ENCODE peak calls at places on chromosomes 2 and 18, in ten cellular contexts. Z, S, Y, R, Q, L, D, F, W and M are unnamed samples.
A peak's percentile ranks its signal among the peaks of the same experiment; 100 is the strongest.

GRCh38 chr2:117071556-117072102 is 742.9 kb upstream of the DDX18 start:
- DNase-seq in Z (no peak), S (no peak), Y (no peak), R (no peak), Q (no peak), L (no peak), D (no peak), F (no peak), W (no peak), M (peak; percentile 76)

GRCh38 chr18:79765491-79766245 is 32.1 kb upstream of the KCNG2 start:
- DNase-seq in Z (peak; percentile 27), S (peak; percentile 19), Y (peak; percentile 75), R (no peak), Q (no peak), L (no peak), D (no peak), F (no peak), W (peak; percentile 30), M (peak; percentile 48)

GRCh38 chr2:63819256-63819655 is 22.4 kb upstream of the UGP2 start:
- DNase-seq in Z (no peak), S (no peak), Y (no peak), R (no peak), Q (no peak), L (no peak), D (no peak), F (no peak), W (no peak), M (no peak)

GRCh38 chr2:29215073-29215472 is 99.9 kb downstream of the CLIP4 start:
- DNase-seq in Z (no peak), S (no peak), Y (no peak), R (no peak), Q (no peak), L (no peak), D (no peak), F (peak; percentile 47), W (peak; percentile 29), M (no peak)

GRCh38 chr18:53944721-53945120 is 279.7 kb downstream of the MBD2 start:
- DNase-seq in Z (no peak), S (no peak), Y (no peak), R (no peak), Q (no peak), L (peak; percentile 35), D (peak; percentile 29), F (no peak), W (no peak), M (no peak)

GRCh38 chr18:80247403-80247916 is at the start of gene PARD6G:
- DNase-seq in Z (peak; percentile 80), S (peak; percentile 85), Y (peak; percentile 88), R (peak; percentile 84), Q (peak; percentile 84), L (no peak), D (peak; percentile 17), F (peak; percentile 83), W (peak; percentile 89), M (peak; percentile 89)

GRCh38 chr2:127700527-127701192 is 637 bp upstream of the SFT2D3 start:
- DNase-seq in Z (no peak), S (peak; percentile 82), Y (peak; percentile 21), R (peak; percentile 90), Q (peak; percentile 64), L (no peak), D (no peak), F (no peak), W (peak; percentile 95), M (peak; percentile 84)

GRCh38 chr2:120908314-120908975 is 172.8 kb downstream of the GLI2 start:
- DNase-seq in Z (no peak), S (peak; percentile 22), Y (peak; percentile 16), R (no peak), Q (no peak), L (no peak), D (no peak), F (no peak), W (no peak), M (no peak)

GRCh38 chr2:152174574-152174973 is 989 bp downstream of the STAM2 start:
- DNase-seq in Z (no peak), S (no peak), Y (no peak), R (peak; percentile 27), Q (no peak), L (no peak), D (no peak), F (no peak), W (no peak), M (no peak)

GRCh38 chr2:224195954-224196571 is 157.0 kb upstream of the SERPINE2 start:
- DNase-seq in Z (peak; percentile 67), S (peak; percentile 44), Y (no peak), R (peak; percentile 25), Q (no peak), L (no peak), D (no peak), F (no peak), W (no peak), M (no peak)

GRCh38 chr2:124283090-124283489 is 258.0 kb downstream of the CNTNAP5 start:
- DNase-seq in Z (peak; percentile 64), S (no peak), Y (no peak), R (no peak), Q (peak; percentile 39), L (no peak), D (no peak), F (no peak), W (no peak), M (no peak)

DNA sequence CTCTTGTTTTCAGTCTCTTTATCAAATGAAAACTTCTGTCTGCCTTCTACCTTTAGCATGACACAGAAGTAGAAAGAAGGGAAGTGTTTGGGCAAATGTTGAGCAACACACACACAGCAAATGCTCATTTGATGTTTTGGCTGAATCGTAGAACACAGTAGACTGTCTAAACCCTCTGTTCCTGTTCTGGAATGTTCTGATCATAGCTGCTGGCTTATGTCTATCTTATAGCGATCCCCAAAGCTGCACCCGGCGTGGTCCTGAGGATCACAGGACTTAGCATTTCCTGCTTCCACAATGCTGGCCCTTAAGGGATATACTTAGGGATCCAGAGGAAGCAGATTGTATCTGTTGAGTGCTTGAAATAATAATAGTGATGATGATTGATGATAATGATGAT is 15.2 kb downstream of the GNLY start:
- DNase-seq in Z (peak; percentile 46), S (no peak), Y (peak; percentile 46), R (no peak), Q (no peak), L (no peak), D (no peak), F (no peak), W (no peak), M (peak; percentile 65)
- H3K27ac ChIP-seq in Z (no peak overlapping the region), S (no peak overlapping the region), Y (no peak overlapping the region), R (no peak overlapping the region), Q (peak overlapping the region; percentile 67), L (no peak overlapping the region), D (no peak overlapping the region), F (peak overlapping the region; percentile 56), W (no peak overlapping the region), M (peak overlapping the region; percentile 89)

DNA sequence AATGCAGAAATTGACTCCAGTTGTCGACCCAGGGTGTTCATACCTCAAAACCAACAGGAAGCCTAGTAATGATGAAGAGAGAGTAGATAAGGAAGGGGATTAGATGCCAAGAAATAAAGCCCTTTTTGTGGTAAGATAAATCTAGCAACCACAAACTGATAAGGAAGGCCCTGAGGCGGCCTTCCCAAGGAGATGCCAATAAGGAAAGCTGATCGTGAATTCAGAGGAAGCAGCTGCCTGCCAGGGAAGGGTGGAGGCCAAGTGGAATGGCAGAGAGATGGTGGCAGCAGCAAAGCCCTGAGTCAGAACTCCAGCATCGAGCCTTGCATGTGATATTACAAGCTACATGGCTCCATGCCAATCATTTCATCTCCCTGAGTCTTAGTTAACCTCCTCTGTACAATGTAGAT is 126.3 kb downstream of the IRS1 start:
- DNase-seq in Z (peak; percentile 91), S (peak; percentile 50), Y (peak; percentile 95), R (peak; percentile 75), Q (peak; percentile 63), L (no peak), D (no peak), F (no peak), W (no peak), M (no peak)
- H3K27ac ChIP-seq in Z (peak overlapping the region; percentile 84), S (no peak overlapping the region), Y (peak overlapping the region; percentile 39), R (no peak overlapping the region), Q (peak overlapping the region; percentile 0), L (no peak overlapping the region), D (no peak overlapping the region), F (no peak overlapping the region), W (no peak overlapping the region), M (peak overlapping the region; percentile 34)

DNA sequence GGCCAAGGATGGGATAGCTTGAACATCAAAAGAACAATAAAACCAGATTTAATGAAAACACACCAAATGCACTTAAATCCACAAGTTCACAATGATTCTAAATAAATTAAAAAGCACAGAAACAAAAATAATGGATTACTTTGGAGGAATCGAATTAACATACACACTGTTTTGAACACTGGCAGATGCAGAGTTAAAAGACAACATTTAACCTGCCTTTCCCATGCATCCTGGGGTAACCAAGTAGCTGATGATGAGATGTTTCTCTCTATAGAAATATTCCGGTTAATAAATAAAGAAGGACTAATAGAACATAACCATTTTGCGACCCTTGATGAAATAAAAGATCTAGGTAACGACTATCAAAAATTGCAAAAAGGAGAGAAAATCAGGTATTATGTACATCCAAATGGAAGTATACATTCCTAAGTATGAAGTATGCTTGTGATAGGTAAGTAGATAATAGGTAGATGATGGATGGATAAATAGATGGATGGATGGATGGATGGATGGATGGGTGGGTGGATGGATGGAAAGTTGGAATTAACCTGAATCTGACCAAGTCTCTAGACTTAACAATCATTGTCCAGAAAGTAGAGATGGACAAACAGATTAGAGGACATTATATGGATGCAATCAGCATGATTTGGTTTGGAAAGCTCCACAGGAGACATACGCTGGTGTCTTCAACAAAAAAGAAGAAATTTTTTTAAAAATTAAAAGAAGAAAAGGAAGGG is 57.4 kb upstream of the MYCN start:
- DNase-seq in Z (no peak), S (no peak), Y (no peak), R (no peak), Q (no peak), L (no peak), D (no peak), F (no peak), W (no peak), M (no peak)
- H3K27ac ChIP-seq in Z (no peak overlapping the region), S (no peak overlapping the region), Y (no peak overlapping the region), R (no peak overlapping the region), Q (no peak overlapping the region), L (no peak overlapping the region), D (no peak overlapping the region), F (no peak overlapping the region), W (no peak overlapping the region), M (no peak overlapping the region)

GRCh38 chr2:190357596-190357995 is 14.2 kb downstream of the INPP1 start:
- DNase-seq in Z (no peak), S (no peak), Y (no peak), R (no peak), Q (no peak), L (no peak), D (no peak), F (no peak), W (no peak), M (no peak)

GRCh38 chr2:190361572-190361971 is 18.2 kb downstream of the INPP1 start:
- DNase-seq in Z (no peak), S (no peak), Y (no peak), R (no peak), Q (no peak), L (no peak), D (no peak), F (no peak), W (no peak), M (no peak)

GRCh38 chr2:190360965-190361364 is 17.6 kb downstream of the INPP1 start:
- DNase-seq in Z (no peak), S (no peak), Y (no peak), R (no peak), Q (no peak), L (no peak), D (no peak), F (no peak), W (no peak), M (no peak)

GRCh38 chr2:190360561-190360960 is 17.2 kb downstream of the INPP1 start:
- DNase-seq in Z (no peak), S (no peak), Y (no peak), R (no peak), Q (no peak), L (no peak), D (no peak), F (no peak), W (no peak), M (no peak)

GRCh38 chr2:190359896-190360376 is 16.5 kb downstream of the INPP1 start:
- DNase-seq in Z (peak; percentile 81), S (peak; percentile 77), Y (peak; percentile 87), R (peak; percentile 46), Q (peak; percentile 59), L (no peak), D (peak; percentile 72), F (no peak), W (peak; percentile 53), M (no peak)
- H3K27ac ChIP-seq in Z (no peak overlapping the region), S (no peak overlapping the region), Y (peak overlapping the region; percentile 47), R (peak overlapping the region; percentile 69), Q (peak overlapping the region; percentile 59), L (no peak overlapping the region), D (peak overlapping the region; percentile 71), F (peak overlapping the region; percentile 40), W (peak overlapping the region; percentile 51), M (peak overlapping the region; percentile 69)